ENCODE peak calls at places on chromosomes 16 and 17, in nine cellular contexts. I, G, F, L, B, K, E, V and P are unnamed samples.

GRCh38 chr17:63760771-63761539 is 12.4 kb downstream of the CCDC47 start:
- DNase-seq in I (no peak), G (no peak), F (no peak), L (no peak), B (no peak), K (no peak), E (no peak), V (no peak), P (no peak)

GRCh38 chr17:30905742-30906100 is 317 bp downstream of the TEFM start:
- DNase-seq in I (no peak), G (no peak), F (no peak), L (no peak), B (peak), K (no peak), E (no peak), V (no peak), P (no peak)

GRCh38 chr17:48618366-48618896 is 3.3 kb upstream of the HOXB8 start:
- DNase-seq in I (peak), G (peak), F (peak), L (peak), B (peak), K (peak), E (peak), V (peak), P (peak)

GRCh38 chr17:40349477-40350409 is 14.8 kb downstream of the GJD3 start:
- DNase-seq in I (peak), G (peak), F (no peak), L (no peak), B (no peak), K (peak), E (peak), V (no peak), P (peak)

GRCh38 chr16:73565263-73565662 is 517.3 kb upstream of the ZFHX3 start:
- DNase-seq in I (no peak), G (no peak), F (no peak), L (no peak), B (no peak), K (no peak), E (no peak), V (peak), P (no peak)

GRCh38 chr16:88769617-88770458 is 15.2 kb downstream of the PIEZO1 start:
- DNase-seq in I (no peak), G (peak), F (no peak), L (no peak), B (no peak), K (no peak), E (no peak), V (peak), P (no peak)

GRCh38 chr17:6254036-6254435 is 180.9 kb downstream of the AIPL1 start:
- DNase-seq in I (no peak), G (no peak), F (no peak), L (no peak), B (no peak), K (no peak), E (no peak), V (no peak), P (no peak)

GRCh38 chr17:47687748-47688147 is 6.2 kb upstream of the TBKBP1 start:
- DNase-seq in I (no peak), G (no peak), F (no peak), L (no peak), B (no peak), K (no peak), E (no peak), V (peak), P (no peak)

GRCh38 chr16:89324056-89325010 is 106.8 kb downstream of the ZNF778 start:
- DNase-seq in I (no peak), G (no peak), F (no peak), L (no peak), B (peak), K (peak), E (no peak), V (no peak), P (no peak)

GRCh38 chr16:56336071-56336688 is 89.2 kb downstream of the AMFR start:
- DNase-seq in I (peak), G (no peak), F (no peak), L (no peak), B (no peak), K (no peak), E (peak), V (no peak), P (peak)

GRCh38 chr16:89325861-89326471 is 108.5 kb downstream of the ZNF778 start:
- DNase-seq in I (peak), G (no peak), F (no peak), L (no peak), B (peak), K (peak), E (peak), V (no peak), P (no peak)

GRCh38 chr17:61294777-61295176 is 104.9 kb upstream of the TBX2 start:
- DNase-seq in I (no peak), G (no peak), F (no peak), L (no peak), B (no peak), K (no peak), E (no peak), V (peak), P (peak)

GRCh38 chr16:83137326-83137770 is 510.6 kb downstream of the CDH13 start:
- DNase-seq in I (no peak), G (peak), F (no peak), L (no peak), B (no peak), K (no peak), E (no peak), V (peak), P (no peak)

GRCh38 chr16:82460761-82461160 is 166.0 kb upstream of the CDH13 start:
- DNase-seq in I (no peak), G (no peak), F (no peak), L (no peak), B (no peak), K (no peak), E (no peak), V (peak), P (no peak)

GRCh38 chr17:57860414-57860999 is 10.7 kb upstream of the MRPS23 start:
- DNase-seq in I (no peak), G (no peak), F (no peak), L (no peak), B (peak), K (no peak), E (no peak), V (no peak), P (no peak)

GRCh38 chr17:27873746-27874145 is 19.4 kb downstream of the LYRM9 start:
- DNase-seq in I (no peak), G (peak), F (no peak), L (no peak), B (no peak), K (no peak), E (no peak), V (no peak), P (peak)

GRCh38 chr17:4840893-4841242 is 7.7 kb downstream of the MINK1 start:
- DNase-seq in I (no peak), G (no peak), F (no peak), L (no peak), B (no peak), K (no peak), E (no peak), V (no peak), P (no peak)

GRCh38 chr17:31573047-31573446 is 181.6 kb downstream of the RAB11FIP4 start:
- DNase-seq in I (no peak), G (no peak), F (no peak), L (no peak), B (no peak), K (no peak), E (no peak), V (peak), P (no peak)

GRCh38 chr16:69410285-69410990 is 14.0 kb upstream of the CYB5B start:
- DNase-seq in I (no peak), G (no peak), F (no peak), L (no peak), B (no peak), K (no peak), E (no peak), V (no peak), P (no peak)

GRCh38 chr17:79845601-79845949 is 6.3 kb upstream of the CBX4 start:
- DNase-seq in I (no peak), G (no peak), F (no peak), L (no peak), B (no peak), K (no peak), E (no peak), V (no peak), P (no peak)

GRCh38 chr16:31190061-31190460 is 10.1 kb downstream of the FUS start:
- DNase-seq in I (no peak), G (no peak), F (no peak), L (no peak), B (peak), K (no peak), E (no peak), V (no peak), P (no peak)

GRCh38 chr17:42562845-42563509 is 1.0 kb downstream of the COASY start:
- DNase-seq in I (no peak), G (no peak), F (no peak), L (no peak), B (peak), K (no peak), E (no peak), V (no peak), P (no peak)

GRCh38 chr16:324451-325334 is 27.8 kb downstream of the AXIN1 start:
- DNase-seq in I (peak), G (no peak), F (no peak), L (peak), B (peak), K (peak), E (peak), V (no peak), P (no peak)

GRCh38 chr16:50771366-50771765 is 29.5 kb downstream of the CYLD start:
- DNase-seq in I (no peak), G (no peak), F (no peak), L (no peak), B (no peak), K (no peak), E (no peak), V (no peak), P (no peak)

GRCh38 chr17:82583720-82584234 is 64.2 kb downstream of the FOXK2 start:
- DNase-seq in I (no peak), G (no peak), F (no peak), L (no peak), B (no peak), K (peak), E (no peak), V (no peak), P (no peak)

GRCh38 chr17:28547096-28547622 is 5.3 kb downstream of the UNC119 start:
- DNase-seq in I (no peak), G (no peak), F (no peak), L (no peak), B (peak), K (no peak), E (no peak), V (no peak), P (no peak)

GRCh38 chr16:87582221-87582965 is 19.9 kb upstream of the JPH3 start:
- DNase-seq in I (peak), G (no peak), F (no peak), L (no peak), B (peak), K (no peak), E (peak), V (peak), P (no peak)

GRCh38 chr17:3990391-3991127 is 26.3 kb upstream of the ATP2A3 start:
- DNase-seq in I (no peak), G (no peak), F (no peak), L (no peak), B (no peak), K (no peak), E (no peak), V (no peak), P (no peak)

GRCh38 chr17:57032343-57032742 is 52.7 kb upstream of the AKAP1 start:
- DNase-seq in I (peak), G (peak), F (no peak), L (no peak), B (no peak), K (no peak), E (peak), V (peak), P (no peak)

GRCh38 chr16:30060354-30061194 is 5.0 kb upstream of the ALDOA start:
- DNase-seq in I (no peak), G (no peak), F (no peak), L (no peak), B (no peak), K (no peak), E (no peak), V (no peak), P (no peak)

GRCh38 chr17:61409301-61410099 is 9.9 kb downstream of the TBX2 start:
- DNase-seq in I (no peak), G (peak), F (no peak), L (no peak), B (peak), K (no peak), E (peak), V (peak), P (no peak)

DNA sequence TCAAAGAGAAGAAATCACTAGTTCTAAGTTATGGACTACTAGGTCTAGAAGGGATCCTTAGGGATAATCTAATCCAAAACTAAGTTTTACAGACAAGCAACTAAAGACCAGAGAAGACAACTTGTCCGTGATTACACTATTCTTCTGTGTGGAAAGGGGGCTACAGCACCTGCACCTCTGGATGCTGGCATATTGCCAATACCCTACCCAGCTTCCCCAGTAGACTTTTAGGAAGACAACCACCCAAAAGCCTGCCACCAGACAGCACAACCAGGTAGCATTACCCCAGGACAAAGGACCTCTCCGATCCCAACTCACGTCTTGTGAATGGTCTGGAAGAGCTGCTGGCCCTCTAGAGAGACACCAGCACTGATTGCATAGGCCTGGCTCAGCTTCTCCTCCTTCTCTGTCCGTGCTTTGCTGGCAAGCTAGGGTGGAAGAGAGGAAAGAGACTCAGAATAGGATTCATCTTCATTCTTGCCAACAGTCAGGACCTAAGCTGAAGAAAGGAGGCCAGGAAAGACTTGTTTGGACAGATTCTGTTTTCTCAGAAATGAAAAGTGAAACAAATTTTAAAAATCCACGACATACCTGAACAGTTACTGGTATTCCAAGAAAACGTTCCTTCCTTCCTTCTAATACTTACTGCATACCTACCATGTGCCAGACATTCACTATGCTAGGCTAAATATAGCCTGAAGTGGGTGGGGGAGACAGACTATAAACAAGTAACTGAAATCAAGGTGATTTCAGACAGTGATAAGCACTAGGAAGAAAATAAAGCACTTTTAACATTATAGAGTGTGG is 25.3 kb upstream of the TMEM101 start:
- DNase-seq in I (no peak), G (no peak), F (no peak), L (no peak), B (no peak), K (no peak), E (no peak), V (no peak), P (peak)
- H3K27ac ChIP-seq in I (peak), G (peak), F (no peak), L (no peak), B (no peak), K (no peak), E (peak), V (no peak), P (peak)

GRCh38 chr16:15996432-15997109 is 47.2 kb downstream of the ABCC1 start:
- DNase-seq in I (no peak), G (no peak), F (no peak), L (no peak), B (peak), K (no peak), E (no peak), V (no peak), P (no peak)
- H3K27ac ChIP-seq in I (peak), G (no peak), F (no peak), L (no peak), B (no peak), K (no peak), E (no peak), V (no peak), P (no peak)

DNA sequence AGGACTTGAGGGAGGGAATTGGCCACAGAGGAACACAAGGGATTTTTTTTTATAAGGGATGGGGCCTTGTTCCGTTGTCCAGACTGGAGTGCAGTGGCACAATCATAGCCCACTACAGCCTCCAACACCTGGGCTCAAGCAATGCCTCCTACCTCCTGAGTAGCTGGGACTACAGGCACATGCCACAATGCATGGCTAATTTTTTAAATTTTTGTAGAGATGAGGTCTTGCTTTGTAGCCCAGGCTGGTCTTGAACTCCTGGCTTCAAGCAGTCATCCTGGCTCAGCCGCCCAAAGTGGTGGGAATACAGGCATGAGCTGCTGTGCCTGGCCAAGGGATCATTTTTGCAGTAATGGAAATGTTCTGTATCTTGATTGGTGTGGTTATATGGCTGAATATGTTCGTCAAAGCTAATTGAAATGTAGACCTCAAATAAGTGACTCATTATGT is 56.9 kb downstream of the VMP1 start:
- DNase-seq in I (no peak), G (no peak), F (no peak), L (no peak), B (no peak), K (no peak), E (no peak), V (no peak), P (no peak)
- H3K27ac ChIP-seq in I (no peak), G (no peak), F (no peak), L (no peak), B (no peak), K (no peak), E (no peak), V (no peak), P (peak)

GRCh38 chr17:50467855-50468119 is 893 bp downstream of the CHAD start:
- DNase-seq in I (no peak), G (no peak), F (no peak), L (no peak), B (no peak), K (no peak), E (no peak), V (no peak), P (no peak)

GRCh38 chr17:50465635-50466034 is 3.0 kb downstream of the CHAD start:
- DNase-seq in I (no peak), G (no peak), F (no peak), L (no peak), B (peak), K (no peak), E (no peak), V (no peak), P (no peak)

GRCh38 chr17:50467114-50467854 is 1.4 kb downstream of the CHAD start:
- DNase-seq in I (no peak), G (no peak), F (no peak), L (no peak), B (peak), K (no peak), E (no peak), V (no peak), P (no peak)

GRCh38 chr17:50465171-50465570 is 3.5 kb downstream of the CHAD start:
- DNase-seq in I (no peak), G (no peak), F (no peak), L (no peak), B (peak), K (no peak), E (no peak), V (no peak), P (no peak)

DNA sequence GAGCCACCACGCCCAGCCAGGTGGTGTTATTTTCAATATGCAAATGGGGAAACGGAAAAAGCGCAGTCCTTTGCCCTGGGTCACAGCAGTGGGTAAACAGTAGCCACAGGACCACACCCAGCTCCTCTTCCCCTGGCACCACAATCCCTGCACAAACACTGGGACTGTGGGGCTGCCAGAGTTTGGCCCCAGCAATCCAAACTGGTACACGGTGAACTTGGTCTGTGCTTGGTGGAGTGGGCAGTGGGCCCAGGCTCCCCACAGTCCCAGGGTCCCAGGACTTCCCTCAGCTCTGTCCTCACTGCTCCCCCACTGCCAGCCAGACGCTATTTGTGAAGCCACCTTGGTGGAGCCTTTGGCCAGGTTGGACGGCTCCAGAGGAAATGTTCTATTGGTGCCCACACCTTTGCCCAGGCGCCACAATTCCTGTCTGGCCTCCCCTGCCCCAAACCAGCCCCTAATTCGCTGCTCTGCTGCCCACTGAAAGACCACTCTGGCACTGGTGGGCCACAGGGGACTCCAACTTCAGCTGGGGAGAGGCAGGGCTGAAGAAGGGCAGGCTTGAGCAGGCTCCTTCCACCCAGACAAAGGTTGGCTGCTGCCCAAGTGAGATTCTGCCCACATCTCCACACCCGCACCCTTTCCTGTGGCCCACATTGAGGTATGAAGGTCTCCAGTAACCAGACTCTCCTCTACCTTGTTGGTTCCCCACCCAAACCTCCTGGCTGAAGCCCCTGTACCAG is 2.1 kb downstream of the CHAD start:
- DNase-seq in I (no peak), G (no peak), F (no peak), L (no peak), B (peak), K (no peak), E (no peak), V (no peak), P (no peak)
- H3K27ac ChIP-seq in I (no peak), G (peak), F (no peak), L (no peak), B (no peak), K (no peak), E (no peak), V (no peak), P (no peak)